ENCODE peak calls at places on chromosomes 2 and 18, in five cellular contexts. X is SK-N-SH, Q is GM12878, W is H1, H is K562. N is an unnamed sample.
A peak's percentile ranks its signal among the peaks of the same experiment; 100 is the strongest.

GRCh38 chr2:20576598-20577115 is 74.2 kb downstream of the HS1BP3 start:
- DNase-seq in Q (peak; percentile 77), H (no peak), X (no peak), W (no peak), N (no peak)

GRCh38 chr2:180523629-180524340 is 456.6 kb upstream of the UBE2E3 start:
- DNase-seq in W (no peak), X (no peak), Q (no peak), H (no peak), N (no peak)

GRCh38 chr2:61356261-61356957 is 114.5 kb downstream of the USP34 start:
- DNase-seq in H (no peak), X (no peak), W (no peak), Q (no peak), N (peak; percentile 43)

GRCh38 chr2:109218792-109219126 is 89.8 kb downstream of the SH3RF3 start:
- DNase-seq in X (no peak), H (no peak), W (no peak), Q (no peak), N (no peak)

GRCh38 chr18:77632738-77633137 is 383.1 kb downstream of the GALR1 start:
- DNase-seq in Q (no peak), X (no peak), H (no peak), W (no peak), N (no peak)

GRCh38 chr2:53051157-53051556 is 716.4 kb upstream of the CHAC2 start:
- DNase-seq in H (no peak), W (no peak), X (no peak), Q (no peak), N (no peak)

GRCh38 chr18:3015851-3016250 is 2.9 kb upstream of the LPIN2 start:
- DNase-seq in X (no peak), W (no peak), Q (no peak), H (no peak), N (no peak)

GRCh38 chr18:79779021-79779699 is 18.6 kb upstream of the KCNG2 start:
- DNase-seq in H (no peak), W (no peak), Q (no peak), X (peak; percentile 34), N (no peak)

GRCh38 chr2:76984359-76984758 is 537.8 kb downstream of the LRRTM4 start:
- DNase-seq in Q (no peak), H (no peak), W (no peak), X (no peak), N (no peak)

GRCh38 chr18:49811151-49811938 is 2.0 kb downstream of the ACAA2 start:
- DNase-seq in Q (no peak), W (no peak), H (no peak), X (peak; percentile 12), N (no peak)

GRCh38 chr18:13374468-13375301 is 156.1 kb downstream of the LDLRAD4 start:
- DNase-seq in H (no peak), X (peak; percentile 74), Q (no peak), W (no peak), N (no peak)

GRCh38 chr2:201129044-201129505 is 13.1 kb downstream of the CFLAR start:
- DNase-seq in H (no peak), X (no peak), Q (no peak), W (no peak), N (peak; percentile 78)

GRCh38 chr2:58734365-58734764 is 493.2 kb upstream of the FANCL start:
- DNase-seq in W (no peak), Q (no peak), H (no peak), X (no peak), N (peak; percentile 35)

GRCh38 chr2:67384115-67384823 is 12.9 kb upstream of the ETAA1 start:
- DNase-seq in Q (no peak), W (no peak), H (no peak), X (no peak), N (no peak)

GRCh38 chr2:42072349-42073118 is 24.7 kb downstream of the PKDCC start:
- DNase-seq in Q (no peak), X (peak; percentile 80), H (no peak), W (no peak), N (peak; percentile 54)

GRCh38 chr2:157441072-157441454 is 2.8 kb downstream of the CYTIP start:
- DNase-seq in Q (no peak), W (no peak), H (no peak), X (no peak), N (no peak)

GRCh38 chr2:135839713-135840112 is 2.7 kb upstream of the LCT start:
- DNase-seq in Q (no peak), W (no peak), H (no peak), X (peak; percentile 38), N (no peak)

GRCh38 chr2:83994767-83995166 is 464.3 kb downstream of the SUCLG1 start:
- DNase-seq in Q (no peak), W (no peak), H (no peak), X (no peak), N (no peak)

GRCh38 chr2:106163948-106164580 is 30.0 kb downstream of the UXS1 start:
- DNase-seq in W (no peak), H (no peak), X (no peak), Q (no peak), N (no peak)

GRCh38 chr2:215238485-215239098 is 73.3 kb upstream of the ATIC start:
- DNase-seq in W (no peak), Q (no peak), X (peak; percentile 16), H (no peak), N (no peak)

GRCh38 chr2:232328516-232329460 is 49.8 kb upstream of the ALPP start:
- DNase-seq in W (no peak), H (no peak), Q (no peak), X (no peak), N (no peak)

GRCh38 chr18:24825397-24825796 is 365.0 kb downstream of the HRH4 start:
- DNase-seq in H (no peak), Q (no peak), W (no peak), X (no peak), N (no peak)

GRCh38 chr2:194539436-194539835 is 1117.6 kb upstream of the SLC39A10 start:
- DNase-seq in Q (no peak), H (no peak), W (peak; percentile 5), X (no peak), N (no peak)

GRCh38 chr2:224359569-224359968 is 42.3 kb downstream of the FAM124B start:
- DNase-seq in W (no peak), X (peak; percentile 55), Q (no peak), H (peak; percentile 21), N (peak; percentile 16)

GRCh38 chr2:145715601-145716000 is 1195.7 kb upstream of the ZEB2 start:
- DNase-seq in H (peak; percentile 30), W (no peak), Q (no peak), X (no peak), N (no peak)

GRCh38 chr2:174750923-174751441 is 13.3 kb downstream of the CHRNA1 start:
- DNase-seq in H (no peak), Q (peak; percentile 56), X (no peak), W (no peak), N (no peak)

GRCh38 chr2:16212321-16212720 is 272.0 kb downstream of the MYCN start:
- DNase-seq in X (no peak), W (no peak), Q (no peak), H (no peak), N (no peak)

GRCh38 chr2:147255812-147256211 is 589.0 kb upstream of the ACVR2A start:
- DNase-seq in Q (no peak), H (no peak), X (no peak), W (no peak), N (no peak)

GRCh38 chr2:25669520-25669919 is 3.9 kb downstream of the DTNB start:
- DNase-seq in Q (no peak), X (no peak), W (peak; percentile 62), H (no peak), N (no peak)

GRCh38 chr2:217095511-217096205 is 235.8 kb upstream of the TNP1 start:
- DNase-seq in H (no peak), W (no peak), X (no peak), Q (no peak), N (no peak)

GRCh38 chr2:26768759-26769500 is 4.8 kb downstream of the SLC35F6 start:
- DNase-seq in H (peak; percentile 75), X (no peak), W (no peak), Q (no peak), N (no peak)

GRCh38 chr18:67300498-67300897 is 216.0 kb downstream of the DSEL start:
- DNase-seq in W (no peak), Q (no peak), X (no peak), H (no peak), N (no peak)

GRCh38 chr18:63237911-63238710 is 81.5 kb downstream of the BCL2 start:
- DNase-seq in H (no peak), X (no peak), Q (no peak), W (peak; percentile 17), N (peak; percentile 67)

GRCh38 chr2:10360460-10361219 is 57.9 kb downstream of the HPCAL1 start:
- DNase-seq in H (no peak), W (no peak), X (no peak), Q (no peak), N (no peak)

GRCh38 chr2:118089015-118089800 is 937 bp downstream of the INSIG2 start:
- DNase-seq in H (peak; percentile 23), Q (no peak), X (peak; percentile 36), W (no peak), N (peak; percentile 89)

GRCh38 chr2:69188174-69188900 is 175.4 kb downstream of the ANTXR1 start:
- DNase-seq in Q (no peak), H (no peak), X (no peak), W (no peak), N (no peak)
- TF ChIP-seq CHD2 in Q (no peak), H (no peak), X (no peak), W (no peak), N (no peak)

GRCh38 chr18:22186484-22186971 is 17.1 kb downstream of the GATA6 start:
- DNase-seq in Q (no peak), H (no peak), W (no peak), X (no peak), N (no peak)

GRCh38 chr18:22185723-22186386 is 16.5 kb downstream of the GATA6 start:
- DNase-seq in X (no peak), W (no peak), Q (no peak), H (no peak), N (no peak)

GRCh38 chr18:22182884-22183610 is 13.7 kb downstream of the GATA6 start:
- DNase-seq in Q (no peak), H (no peak), X (no peak), W (no peak), N (no peak)

GRCh38 chr18:22183647-22184161 is 14.3 kb downstream of the GATA6 start:
- DNase-seq in W (no peak), X (no peak), Q (no peak), H (no peak), N (no peak)

GRCh38 chr18:22185298-22185697 is 15.9 kb downstream of the GATA6 start:
- DNase-seq in H (no peak), Q (no peak), W (no peak), X (no peak), N (no peak)
- H3K27ac ChIP-seq in H (no peak overlapping the region), Q (no peak overlapping the region), W (no peak overlapping the region), X (no peak overlapping the region), N (no peak overlapping the region)

GRCh38 chr2:237490009-237490804 is 3.2 kb downstream of the MLPH start:
- DNase-seq in Q (no peak), W (no peak), H (no peak), X (no peak), N (no peak)
- H3K9ac ChIP-seq in Q (no peak overlapping the region), W (no peak overlapping the region), H (no peak overlapping the region), X (peak overlapping the region; percentile 20), N (no peak overlapping the region)

DNA sequence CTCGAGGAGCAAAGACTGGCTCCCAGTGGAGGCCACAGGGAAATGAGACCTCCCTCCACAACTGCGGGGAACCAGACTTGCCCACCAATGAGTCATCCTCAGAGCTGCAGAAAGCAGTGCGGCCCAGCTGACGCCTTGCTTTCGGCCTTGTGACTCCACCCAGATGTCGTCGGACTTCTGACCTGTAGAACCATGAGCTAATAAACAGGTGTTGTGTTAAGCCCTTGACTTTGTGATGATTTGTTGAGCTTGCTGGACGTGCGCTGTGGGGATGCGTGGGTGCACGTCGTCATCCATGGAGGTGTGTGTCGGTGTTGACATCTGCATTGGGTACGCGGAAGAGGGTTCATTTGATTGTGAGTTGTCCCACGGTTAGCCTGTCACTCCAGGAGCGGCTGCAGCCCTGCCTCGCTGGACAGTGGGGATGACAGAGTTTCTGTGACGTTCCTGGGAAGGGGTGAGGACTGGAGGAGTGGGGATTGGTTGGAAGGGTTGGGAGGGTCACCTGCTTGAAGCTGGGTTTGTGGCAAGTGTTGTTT is 154.1 kb downstream of the SH3BP4 start:
- DNase-seq in H (no peak), X (no peak), W (no peak), Q (no peak), N (peak; percentile 68)
- TF ChIP-seq CHD2 in H (no peak), X (no peak), W (no peak), Q (no peak), N (no peak)